ENCODE peak calls at places on chromosomes 16 and 17, in five cellular contexts. T is spleen, N is hepatocyte, F is breast epithelium, L is AG04450. Z is an unnamed sample.

GRCh38 chr17:16352838-16353701 is at the start of gene CENPV:
- DNase-seq in F (no peak), N (peak; percentile 85), L (no peak), T (peak; percentile 89), Z (no peak)

GRCh38 chr17:48123111-48123510 is 15.5 kb downstream of the SNX11 start:
- DNase-seq in L (no peak), F (no peak), T (no peak), N (no peak), Z (no peak)

GRCh38 chr17:6464446-6465041 is 20.3 kb downstream of the PIMREG start:
- DNase-seq in F (no peak), N (no peak), T (no peak), L (no peak), Z (no peak)

GRCh38 chr17:44887971-44888955 is 11.0 kb downstream of the EFTUD2 start:
- DNase-seq in T (no peak), N (no peak), L (no peak), F (no peak), Z (no peak)

GRCh38 chr16:53689636-53690035 is 14.0 kb downstream of the RPGRIP1L start:
- DNase-seq in L (no peak), N (no peak), F (no peak), T (no peak), Z (peak; percentile 51)

GRCh38 chr17:17343160-17343735 is 40.1 kb downstream of the NT5M start:
- DNase-seq in T (peak; percentile 29), L (no peak), N (peak; percentile 10), F (no peak), Z (no peak)

GRCh38 chr16:525520-526180 is 1.9 kb upstream of the CAPN15 start:
- DNase-seq in N (peak; percentile 84), T (no peak), F (peak; percentile 35), L (peak; percentile 50), Z (peak; percentile 81)

GRCh38 chr17:79813826-79814623 is 17.1 kb upstream of the CBX8 start:
- DNase-seq in N (no peak), T (no peak), L (no peak), F (no peak), Z (no peak)

GRCh38 chr16:50664270-50664669 is 16.8 kb downstream of the SNX20 start:
- DNase-seq in L (no peak), T (peak; percentile 53), F (no peak), N (no peak), Z (no peak)

GRCh38 chr16:55853114-55853513 is 20.2 kb upstream of the CES1 start:
- DNase-seq in L (no peak), F (no peak), T (no peak), N (no peak), Z (peak; percentile 16)

GRCh38 chr17:72725432-72726068 is 366.9 kb downstream of the SLC39A11 start:
- DNase-seq in N (peak; percentile 82), T (peak; percentile 82), L (no peak), F (peak; percentile 37), Z (no peak)

GRCh38 chr17:28700830-28701492 is 10.7 kb downstream of the PROCA1 start:
- DNase-seq in F (no peak), L (no peak), T (no peak), N (no peak), Z (no peak)

GRCh38 chr16:81630632-81631026 is 148.5 kb upstream of the PLCG2 start:
- DNase-seq in L (no peak), F (no peak), N (no peak), T (no peak), Z (no peak)

GRCh38 chr17:20066253-20066652 is 57.1 kb downstream of the SPECC1 start:
- DNase-seq in T (no peak), F (peak; percentile 52), L (peak; percentile 74), N (peak; percentile 23), Z (peak; percentile 18)

GRCh38 chr17:80361495-80362220 is 53.3 kb upstream of the ENDOV start:
- DNase-seq in F (no peak), N (no peak), T (peak; percentile 38), L (no peak), Z (no peak)

GRCh38 chr17:69084911-69085310 is 24.2 kb upstream of the ABCA9 start:
- DNase-seq in N (peak; percentile 61), L (no peak), F (no peak), T (no peak), Z (no peak)

GRCh38 chr17:17670701-17671319 is 10.4 kb upstream of the RAI1 start:
- DNase-seq in T (no peak), N (no peak), F (no peak), L (no peak), Z (no peak)

GRCh38 chr17:45430738-45431530 is 1.7 kb downstream of the ARHGAP27 start:
- DNase-seq in F (peak; percentile 74), L (no peak), T (peak; percentile 89), N (peak; percentile 76), Z (no peak)

GRCh38 chr17:57999496-58000017 is 7.5 kb downstream of the SRSF1 start:
- DNase-seq in L (peak; percentile 57), F (no peak), N (peak; percentile 82), T (no peak), Z (no peak)

GRCh38 chr16:886802-887731 is 83.7 kb downstream of the LMF1 start:
- DNase-seq in L (no peak), T (no peak), F (no peak), N (peak; percentile 51), Z (no peak)

GRCh38 chr17:6105608-6106007 is 35.4 kb downstream of the WSCD1 start:
- DNase-seq in L (no peak), T (peak; percentile 23), F (no peak), N (no peak), Z (no peak)

GRCh38 chr17:49823614-49824013 is 24.3 kb downstream of the TAC4 start:
- DNase-seq in F (no peak), L (peak; percentile 66), N (no peak), T (no peak), Z (no peak)

GRCh38 chr16:53829186-53829747 is 125.3 kb downstream of the FTO start:
- DNase-seq in F (no peak), N (no peak), T (no peak), L (peak; percentile 26), Z (no peak)

GRCh38 chr16:83344014-83344413 is 463.8 kb upstream of the HSBP1 start:
- DNase-seq in T (no peak), N (no peak), F (no peak), L (peak; percentile 36), Z (no peak)

GRCh38 chr16:85650864-85651811 is 37.6 kb downstream of the GINS2 start:
- DNase-seq in F (no peak), T (no peak), L (no peak), N (no peak), Z (no peak)

GRCh38 chr16:85649978-85650863 is 37.1 kb downstream of the GSE1 start:
- DNase-seq in N (no peak), T (no peak), F (no peak), L (no peak), Z (no peak)

GRCh38 chr16:85653226-85653917 is 35.4 kb downstream of the GINS2 start:
- DNase-seq in F (no peak), T (no peak), L (no peak), N (no peak), Z (no peak)

GRCh38 chr16:85652431-85653221 is 36.1 kb downstream of the GINS2 start:
- DNase-seq in L (no peak), T (no peak), N (peak; percentile 57), F (no peak), Z (no peak)

DNA sequence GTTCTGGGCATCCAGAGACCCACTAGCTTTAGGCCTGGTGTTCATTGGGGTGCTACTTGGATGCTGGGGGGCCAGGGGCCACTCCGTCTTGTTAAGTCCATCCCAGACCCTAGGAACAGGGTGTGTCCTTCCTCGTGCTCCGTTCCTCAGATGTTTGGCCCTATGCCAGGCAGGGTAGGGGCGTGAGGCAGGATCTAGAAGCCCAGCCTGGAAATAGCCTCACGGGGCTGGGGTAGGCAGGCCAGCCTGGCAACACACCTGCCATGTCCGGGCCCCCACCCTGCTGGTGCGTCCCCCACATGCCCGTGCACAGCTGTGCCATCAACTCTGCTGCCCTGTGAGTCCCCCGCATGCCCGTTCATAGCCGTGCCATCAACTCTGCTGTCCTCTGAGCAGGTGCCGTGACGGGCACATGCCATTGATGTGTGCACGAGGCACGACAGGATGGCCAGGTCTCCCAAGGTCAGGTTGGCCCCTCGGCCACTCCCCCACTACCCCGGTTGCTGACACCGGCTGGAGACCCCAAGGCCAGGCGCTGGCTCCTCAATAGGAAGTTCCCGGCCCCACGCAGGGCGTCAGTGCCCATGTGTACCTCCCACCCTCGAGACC is 36.8 kb downstream of the GINS2 start:
- DNase-seq in N (peak; percentile 46), L (no peak), T (no peak), F (no peak), Z (no peak)
- H3K27ac ChIP-seq in N (peak overlapping the region; percentile 23), L (no peak overlapping the region), T (no peak overlapping the region), F (peak overlapping the region; percentile 59), Z (no peak overlapping the region)

GRCh38 chr17:64080174-64080618 is 49.7 kb downstream of the ERN1 start:
- DNase-seq in L (no peak), F (no peak), N (no peak), T (no peak), Z (no peak)

GRCh38 chr17:64084086-64084939 is 45.6 kb downstream of the ERN1 start:
- DNase-seq in F (no peak), L (no peak), T (no peak), N (peak; percentile 51), Z (peak; percentile 53)

GRCh38 chr17:64083571-64084085 is 46.3 kb downstream of the ERN1 start:
- DNase-seq in T (no peak), L (no peak), N (no peak), F (no peak), Z (no peak)

GRCh38 chr17:64083093-64083492 is 46.9 kb downstream of the ERN1 start:
- DNase-seq in N (no peak), L (no peak), T (no peak), F (no peak), Z (no peak)

DNA sequence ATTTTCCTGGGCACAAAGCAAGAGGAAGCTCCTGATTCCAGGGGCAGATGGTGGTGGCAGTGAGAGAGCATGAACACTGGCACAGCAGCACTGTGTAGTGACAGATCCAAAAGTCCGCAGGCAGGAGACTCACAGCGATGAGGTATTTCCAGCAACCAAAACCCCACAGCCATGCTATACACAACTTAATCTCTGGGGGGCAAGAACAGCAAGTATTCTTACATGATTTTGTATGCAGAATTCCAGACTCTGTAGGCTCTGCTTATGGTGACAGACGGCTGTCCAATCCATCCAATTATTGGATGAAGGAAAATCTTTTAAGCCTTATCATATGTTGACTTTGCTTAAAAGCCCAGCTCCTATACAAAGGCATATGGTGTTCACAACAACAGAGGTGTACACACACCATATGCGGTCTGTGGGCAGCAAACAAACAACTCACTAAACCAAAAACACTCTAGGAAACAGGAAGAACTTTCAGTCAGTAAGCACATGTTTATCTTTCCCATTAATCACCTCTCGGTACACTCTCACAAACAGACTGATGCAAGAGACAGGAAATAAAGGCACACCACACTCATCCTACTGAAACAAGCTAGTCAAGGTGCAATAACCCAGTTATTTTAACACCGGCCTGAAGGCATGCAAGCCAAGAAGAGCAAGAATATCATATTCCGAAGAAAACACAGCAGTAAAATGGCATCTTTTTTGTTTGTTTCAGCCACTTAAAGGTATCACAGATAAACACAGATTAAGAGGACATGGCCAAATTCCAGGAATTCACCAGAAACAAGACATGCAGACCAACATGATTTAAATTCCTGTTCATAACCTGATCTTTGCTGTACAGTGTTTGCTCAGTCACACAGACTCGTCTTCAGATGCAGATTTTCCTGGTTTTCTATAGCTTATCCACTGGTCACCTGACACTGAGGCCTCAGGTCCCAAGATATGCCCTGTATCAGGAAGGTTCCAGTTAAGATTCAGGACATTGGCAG is 47.8 kb downstream of the ERN1 start:
- DNase-seq in T (no peak), N (peak; percentile 52), F (no peak), L (peak; percentile 24), Z (peak; percentile 93)
- H3K27ac ChIP-seq in T (peak overlapping the region; percentile 85), N (peak overlapping the region; percentile 84), F (peak overlapping the region; percentile 69), L (peak overlapping the region; percentile 32), Z (peak overlapping the region; percentile 100)

GRCh38 chr16:4852221-4852872 is 5.1 kb downstream of the UBN1 start:
- DNase-seq in N (no peak), F (no peak), T (no peak), L (no peak), Z (no peak)
- H3K27ac ChIP-seq in N (no peak overlapping the region), F (no peak overlapping the region), T (peak overlapping the region; percentile 99), L (no peak overlapping the region), Z (peak overlapping the region; percentile 53)

GRCh38 chr16:27174798-27175197 is 28.5 kb upstream of the KDM8 start:
- DNase-seq in N (peak; percentile 68), F (no peak), L (no peak), T (no peak), Z (peak; percentile 67)
- H3K27ac ChIP-seq in N (no peak overlapping the region), F (no peak overlapping the region), L (no peak overlapping the region), T (peak overlapping the region; percentile 68), Z (peak overlapping the region; percentile 44)